ENCODE peak calls at places on chromosomes 11 and 22, in five cellular contexts. N is AML-193; T is T47D; C is right cardiac atrium; K is CD8-positive, alpha-beta memory T cell. M is an unnamed sample.

GRCh38 chr11:123977731-123978347 is at the start of gene OR10S1:
- DNase-seq in K (no peak), T (no peak), N (no peak), C (no peak), M (no peak)

GRCh38 chr11:119493712-119494111 is 70.7 kb upstream of the THY1 start:
- DNase-seq in C (no peak), T (peak; percentile 87), N (no peak), K (no peak), M (peak; percentile 58)

GRCh38 chr11:120399312-120399711 is 63.1 kb downstream of the ARHGEF12 start:
- DNase-seq in T (no peak), C (no peak), K (no peak), N (no peak), M (no peak)

GRCh38 chr11:122723576-122723975 is 68.1 kb downstream of the UBASH3B start:
- DNase-seq in N (no peak), K (no peak), T (no peak), C (no peak), M (no peak)

GRCh38 chr11:79309402-79309801 is 131.4 kb downstream of the TENM4 start:
- DNase-seq in C (no peak), K (no peak), T (no peak), N (no peak), M (no peak)

GRCh38 chr22:32203181-32204105 is 1.4 kb downstream of the RFPL2 start:
- DNase-seq in N (no peak), T (no peak), C (no peak), K (no peak), M (no peak)

GRCh38 chr11:8693010-8693551 is 10.5 kb downstream of the RPL27A start:
- DNase-seq in K (no peak), N (no peak), C (no peak), T (no peak), M (no peak)

GRCh38 chr22:24601217-24602104 is 1.5 kb upstream of the GGT1 start:
- DNase-seq in N (peak; percentile 73), C (peak; percentile 87), T (peak; percentile 46), K (peak; percentile 26), M (no peak)

GRCh38 chr11:81573367-81573766 is 1160.3 kb downstream of the FAM181B start:
- DNase-seq in K (no peak), C (no peak), N (no peak), T (no peak), M (no peak)

GRCh38 chr11:106381895-106382294 is 304.4 kb downstream of the AASDHPPT start:
- DNase-seq in C (no peak), K (no peak), T (no peak), N (no peak), M (no peak)

GRCh38 chr22:38941488-38941987 is 15.9 kb upstream of the APOBEC3A start:
- DNase-seq in T (no peak), N (peak; percentile 10), C (no peak), K (no peak), M (peak; percentile 70)

GRCh38 chr11:95792200-95792599 is 1.9 kb downstream of the CEP57 start:
- DNase-seq in N (no peak), K (no peak), T (no peak), C (peak; percentile 17), M (no peak)

GRCh38 chr11:6705905-6706535 is 22.9 kb upstream of the MRPL17 start:
- DNase-seq in N (peak; percentile 43), C (no peak), T (peak; percentile 32), K (no peak), M (peak; percentile 72)

GRCh38 chr11:60840711-60841430 is 1.0 kb upstream of the CCDC86 start:
- DNase-seq in T (no peak), N (no peak), C (no peak), K (no peak), M (no peak)

GRCh38 chr11:109132539-109132938 is 289.5 kb upstream of the C11orf87 start:
- DNase-seq in T (no peak), C (no peak), K (no peak), N (no peak), M (no peak)

GRCh38 chr22:32828150-32828549 is 26.6 kb downstream of the TIMP3 start:
- DNase-seq in N (no peak), K (no peak), T (no peak), C (no peak), M (no peak)

GRCh38 chr11:98711011-98711410 is 309.7 kb upstream of the CNTN5 start:
- DNase-seq in K (no peak), N (no peak), C (peak; percentile 64), T (peak; percentile 38), M (no peak)

GRCh38 chr11:102640946-102641345 is 15.8 kb upstream of the MMP20 start:
- DNase-seq in T (no peak), N (no peak), C (no peak), K (no peak), M (no peak)

GRCh38 chr11:69874178-69874983 is 55.2 kb upstream of the FGF3 start:
- DNase-seq in T (no peak), N (no peak), C (no peak), K (no peak), M (no peak)

GRCh38 chr11:3145206-3145520 is 19.9 kb downstream of the OSBPL5 start:
- DNase-seq in C (no peak), N (no peak), K (no peak), T (no peak), M (no peak)

GRCh38 chr22:25111579-25112517 is 87.8 kb upstream of the CRYBB3 start:
- DNase-seq in K (no peak), C (peak; percentile 67), N (no peak), T (peak; percentile 61), M (peak; percentile 67)

GRCh38 chr22:38299001-38299651 is 18.1 kb downstream of the CSNK1E start:
- DNase-seq in T (peak; percentile 47), C (no peak), N (no peak), K (no peak), M (no peak)

GRCh38 chr11:47393163-47394049 is 15.0 kb upstream of the SLC39A13 start:
- DNase-seq in N (peak; percentile 41), C (peak; percentile 75), T (no peak), K (no peak), M (peak; percentile 92)

GRCh38 chr11:16289541-16289940 is 66.8 kb downstream of the SOX6 start:
- DNase-seq in N (no peak), K (no peak), C (no peak), T (no peak), M (no peak)

GRCh38 chr11:36385121-36385530 is 89.0 kb downstream of the PRR5L start:
- DNase-seq in N (no peak), C (no peak), T (no peak), K (no peak), M (no peak)

GRCh38 chr11:115578275-115578674 is 74.1 kb upstream of the CADM1 start:
- DNase-seq in C (no peak), N (no peak), T (no peak), K (no peak), M (no peak)

GRCh38 chr11:127445476-127445875 is 444.9 kb upstream of the KIRREL3 start:
- DNase-seq in T (no peak), K (no peak), C (no peak), N (no peak), M (no peak)